ENCODE peak calls at places on chromosomes 1 and 21, in five cellular contexts. One of them, this sample, is unnamed. For H3K27me3, the result is how much of the 10 kb centered on the place peaks cover.

GRCh38 chr1:26618561-26618960 is 77.3 kb upstream of the ARID1A start:
- DNase-seq in IMR-90: no peak
- DNase-seq in mesendoderm: no peak
- DNase-seq in H1: no peak
- DNase-seq in H9: no peak
- DNase-seq in this sample: no peak

GRCh38 chr1:47703981-47704596 is 266.2 kb downstream of the FOXD2 start:
- DNase-seq in IMR-90: peak
- DNase-seq in mesendoderm: peak
- DNase-seq in H1: no peak
- DNase-seq in H9: no peak
- DNase-seq in this sample: no peak

GRCh38 chr1:55530749-55531478 is 315.8 kb upstream of the USP24 start:
- DNase-seq in IMR-90: no peak
- DNase-seq in mesendoderm: no peak
- DNase-seq in H1: no peak
- DNase-seq in H9: no peak
- DNase-seq in this sample: no peak

GRCh38 chr21:26185446-26185845 is 14.9 kb upstream of the APP start:
- DNase-seq in IMR-90: no peak
- DNase-seq in mesendoderm: no peak
- DNase-seq in H1: no peak
- DNase-seq in H9: no peak
- DNase-seq in this sample: no peak

GRCh38 chr1:119079881-119080280 is 60.6 kb downstream of the WARS2 start:
- DNase-seq in IMR-90: no peak
- DNase-seq in mesendoderm: no peak
- DNase-seq in H1: no peak
- DNase-seq in H9: no peak
- DNase-seq in this sample: no peak

GRCh38 chr1:110616587-110616986 is 10.4 kb upstream of the KCNA2 start:
- DNase-seq in IMR-90: peak
- DNase-seq in mesendoderm: peak
- DNase-seq in H1: no peak
- DNase-seq in H9: no peak
- DNase-seq in this sample: no peak

GRCh38 chr1:162680419-162681126 is 48.3 kb downstream of the DDR2 start:
- DNase-seq in IMR-90: no peak
- DNase-seq in mesendoderm: peak
- DNase-seq in H1: no peak
- DNase-seq in H9: no peak
- DNase-seq in this sample: no peak

GRCh38 chr1:169914534-169914933 is 20.8 kb upstream of the SCYL3 start:
- DNase-seq in IMR-90: peak
- DNase-seq in mesendoderm: no peak
- DNase-seq in H1: no peak
- DNase-seq in H9: no peak
- DNase-seq in this sample: no peak

GRCh38 chr1:191026828-191027227 is 549.2 kb upstream of the BRINP3 start:
- DNase-seq in IMR-90: no peak
- DNase-seq in mesendoderm: no peak
- DNase-seq in H1: no peak
- DNase-seq in H9: no peak
- DNase-seq in this sample: no peak

GRCh38 chr1:212699104-212699838 is 369 bp downstream of the BATF3 start:
- DNase-seq in IMR-90: peak
- DNase-seq in mesendoderm: peak
- DNase-seq in H1: peak
- DNase-seq in H9: peak
- DNase-seq in this sample: peak

GRCh38 chr1:196976278-196976677 is 1.1 kb upstream of the CFHR5 start:
- DNase-seq in IMR-90: no peak
- DNase-seq in mesendoderm: no peak
- DNase-seq in H1: no peak
- DNase-seq in H9: no peak
- DNase-seq in this sample: no peak

GRCh38 chr1:180486092-180486491 is 16.3 kb downstream of the ACBD6 start:
- DNase-seq in IMR-90: no peak
- DNase-seq in mesendoderm: peak
- DNase-seq in H1: no peak
- DNase-seq in H9: no peak
- DNase-seq in this sample: no peak

GRCh38 chr21:41927727-41928409 is 25.9 kb downstream of the C2CD2 start:
- DNase-seq in IMR-90: no peak
- DNase-seq in mesendoderm: no peak
- DNase-seq in H1: no peak
- DNase-seq in H9: no peak
- DNase-seq in this sample: no peak

GRCh38 chr1:235935506-235936224 is 69.0 kb upstream of the LYST start:
- DNase-seq in IMR-90: no peak
- DNase-seq in mesendoderm: no peak
- DNase-seq in H1: no peak
- DNase-seq in H9: no peak
- DNase-seq in this sample: no peak

GRCh38 chr1:6137758-6138157 is 42.4 kb downstream of the CHD5 start:
- DNase-seq in IMR-90: no peak
- DNase-seq in mesendoderm: no peak
- DNase-seq in H1: no peak
- DNase-seq in H9: no peak
- DNase-seq in this sample: no peak

GRCh38 chr21:25467891-25468290 is 139.4 kb downstream of the MRPL39 start:
- DNase-seq in IMR-90: no peak
- DNase-seq in mesendoderm: no peak
- DNase-seq in H1: no peak
- DNase-seq in H9: no peak
- DNase-seq in this sample: no peak

GRCh38 chr21:45981641-45982255 is at the start of gene COL6A1:
- DNase-seq in IMR-90: peak
- DNase-seq in mesendoderm: peak
- DNase-seq in H1: peak
- DNase-seq in H9: peak
- DNase-seq in this sample: peak

GRCh38 chr1:153624965-153625611 is 2.2 kb downstream of the S100A13 start:
- DNase-seq in IMR-90: no peak
- DNase-seq in mesendoderm: no peak
- DNase-seq in H1: no peak
- DNase-seq in H9: no peak
- DNase-seq in this sample: peak

GRCh38 chr1:47362828-47363227 is 29.2 kb downstream of the CMPK1 start:
- DNase-seq in IMR-90: no peak
- DNase-seq in mesendoderm: no peak
- DNase-seq in H1: no peak
- DNase-seq in H9: no peak
- DNase-seq in this sample: no peak

GRCh38 chr1:69707103-69707502 is 139.4 kb downstream of the LRRC7 start:
- DNase-seq in IMR-90: no peak
- DNase-seq in mesendoderm: no peak
- DNase-seq in H1: no peak
- DNase-seq in H9: no peak
- DNase-seq in this sample: no peak

GRCh38 chr1:48916121-48917069 is 139.7 kb upstream of the BEND5 start:
- DNase-seq in IMR-90: peak
- DNase-seq in mesendoderm: peak
- DNase-seq in H1: peak
- DNase-seq in H9: peak
- DNase-seq in this sample: peak

GRCh38 chr1:117656202-117656641 is 50.4 kb downstream of the TENT5C start:
- DNase-seq in IMR-90: no peak
- DNase-seq in mesendoderm: no peak
- DNase-seq in H1: no peak
- DNase-seq in H9: no peak
- DNase-seq in this sample: no peak

GRCh38 chr1:12186277-12186985 is 19.6 kb downstream of the TNFRSF1B start:
- DNase-seq in IMR-90: peak
- DNase-seq in mesendoderm: no peak
- DNase-seq in H1: no peak
- DNase-seq in H9: no peak
- DNase-seq in this sample: peak

GRCh38 chr1:12185036-12185435 is 18.2 kb downstream of the TNFRSF1B start:
- DNase-seq in IMR-90: no peak
- DNase-seq in mesendoderm: no peak
- DNase-seq in H1: no peak
- DNase-seq in H9: no peak
- DNase-seq in this sample: peak

GRCh38 chr1:12188115-12188514 is 21.3 kb downstream of the TNFRSF1B start:
- DNase-seq in IMR-90: peak
- DNase-seq in mesendoderm: no peak
- DNase-seq in H1: no peak
- DNase-seq in H9: peak
- DNase-seq in this sample: no peak

GRCh38 chr1:12184008-12184681 is 17.4 kb downstream of the TNFRSF1B start:
- DNase-seq in IMR-90: peak
- DNase-seq in mesendoderm: peak
- DNase-seq in H1: no peak
- DNase-seq in H9: no peak
- DNase-seq in this sample: peak

DNA sequence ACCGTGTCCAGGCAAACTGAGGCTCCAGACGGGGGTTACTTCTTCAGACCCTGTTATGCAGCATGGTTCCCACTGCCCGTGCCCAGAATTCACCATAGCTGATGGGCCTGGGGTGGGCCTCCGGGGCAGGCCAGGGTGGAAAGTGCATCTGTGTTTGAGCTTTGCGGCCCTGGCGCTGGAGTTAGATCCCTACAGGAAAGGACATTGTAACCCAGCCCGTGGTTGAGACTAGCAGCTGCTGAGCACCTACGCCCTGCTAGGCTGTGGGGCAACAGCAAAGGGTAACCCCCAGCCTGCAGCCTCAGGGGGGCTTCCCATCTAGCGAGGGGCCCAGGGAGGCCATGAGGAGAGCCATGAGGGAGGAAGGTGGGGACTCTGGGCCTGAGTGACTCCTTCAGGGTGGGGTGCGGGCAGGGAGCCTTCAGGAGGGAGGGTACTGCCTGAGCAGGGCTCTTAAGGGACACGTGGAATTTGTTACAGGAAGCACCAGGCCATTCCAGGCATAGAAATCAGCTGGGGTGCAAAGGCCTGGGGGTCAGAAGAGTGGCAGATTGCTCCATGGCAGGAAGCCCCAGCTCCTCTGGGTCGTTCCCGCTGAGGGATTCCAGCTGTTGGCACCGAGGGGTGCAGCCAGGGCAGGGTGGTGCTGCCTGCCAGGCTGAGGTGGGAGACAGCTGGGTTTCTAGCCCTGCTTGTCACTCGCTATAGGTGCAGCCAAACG is 18.9 kb downstream of the TNFRSF1B start:
- DNase-seq in IMR-90: no peak
- DNase-seq in mesendoderm: no peak
- DNase-seq in H1: no peak
- DNase-seq in H9: no peak
- DNase-seq in this sample: peak
- H3K4ac ChIP-seq in IMR-90: peak
- H3K4ac ChIP-seq in mesendoderm: no peak
- H3K4ac ChIP-seq in H1: peak
- H3K4ac ChIP-seq in H9: no peak
- H3K4ac ChIP-seq in this sample: peak

DNA sequence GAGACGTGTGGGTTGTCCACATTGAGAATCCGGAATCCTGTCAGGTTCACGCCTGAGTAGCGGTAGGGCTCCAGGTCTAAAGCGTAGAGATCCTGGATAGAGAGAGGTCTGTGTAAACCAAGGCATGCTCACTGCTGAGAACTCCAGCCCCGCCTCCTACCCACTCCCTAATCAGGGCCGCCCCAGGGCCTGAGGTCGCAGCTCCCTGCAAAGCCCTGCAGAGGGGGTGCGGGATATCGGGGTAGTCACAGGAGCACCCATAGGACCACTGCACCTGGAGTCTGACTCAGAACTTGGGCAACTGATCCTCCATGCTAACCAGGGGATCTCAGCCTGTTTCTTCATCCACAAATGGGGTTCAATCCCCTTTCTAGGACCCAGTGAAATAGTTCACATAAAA is 174.4 kb downstream of the GRIK3 start:
- DNase-seq in IMR-90: no peak
- DNase-seq in mesendoderm: no peak
- DNase-seq in H1: no peak
- DNase-seq in H9: no peak
- DNase-seq in this sample: no peak
- H3K27me3 ChIP-seq in IMR-90: under half
- H3K27me3 ChIP-seq in mesendoderm: under half
- H3K27me3 ChIP-seq in H1: under half
- H3K27me3 ChIP-seq in H9: under half
- H3K27me3 ChIP-seq in this sample: under half

GRCh38 chr1:58816072-58816746 is 32.4 kb upstream of the JUN start:
- DNase-seq in IMR-90: peak
- DNase-seq in mesendoderm: peak
- DNase-seq in H1: peak
- DNase-seq in H9: peak
- DNase-seq in this sample: peak
- H3K4ac ChIP-seq in IMR-90: peak
- H3K4ac ChIP-seq in mesendoderm: peak
- H3K4ac ChIP-seq in H1: no peak
- H3K4ac ChIP-seq in H9: no peak
- H3K4ac ChIP-seq in this sample: peak

DNA sequence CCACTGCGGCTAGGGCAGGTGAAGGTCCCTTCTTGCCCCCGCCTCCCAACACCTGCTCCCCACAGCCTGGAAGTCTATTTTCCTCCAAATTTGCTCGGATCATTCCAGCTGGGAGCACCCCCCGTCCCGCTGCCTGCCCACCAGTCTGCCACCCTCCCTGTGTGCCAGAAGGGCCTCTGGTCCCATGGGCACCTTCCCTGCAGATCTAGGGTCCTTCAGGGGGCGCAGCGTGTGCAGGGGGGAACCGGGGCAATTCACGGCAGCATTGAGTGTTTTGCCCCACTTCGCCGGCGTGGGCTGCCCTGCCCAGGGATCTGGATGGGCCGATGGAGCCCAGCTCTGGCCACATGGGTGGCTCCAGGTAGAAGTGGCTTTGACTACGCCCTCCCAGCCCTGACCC is 26.3 kb upstream of the PEX10 start:
- DNase-seq in IMR-90: no peak
- DNase-seq in mesendoderm: no peak
- DNase-seq in H1: no peak
- DNase-seq in H9: no peak
- DNase-seq in this sample: no peak
- H3K27me3 ChIP-seq in IMR-90: under half
- H3K27me3 ChIP-seq in mesendoderm: under half
- H3K27me3 ChIP-seq in H1: under half
- H3K27me3 ChIP-seq in H9: under half
- H3K27me3 ChIP-seq in this sample: half or more

This sample was measured in mesenchymal stem cell.